ENCODE peak calls at places on chromosomes 2 and 18, in ten cellular contexts. I, E, A, P, S, X, R, W, C and J are unnamed samples.

GRCh38 chr2:24702800-24703199 is 90.4 kb downstream of the PTRHD1 start:
- DNase-seq in P (no peak), W (peak), I (peak), C (no peak), E (no peak), A (no peak), R (no peak), S (peak), X (no peak), J (no peak)

GRCh38 chr2:25251461-25252273 is 83.3 kb upstream of the POMC start:
- DNase-seq in P (no peak), C (peak), S (peak), A (peak), X (peak), E (peak), R (no peak), W (peak), I (peak), J (peak)

GRCh38 chr2:18455256-18455862 is 105.1 kb downstream of the RDH14 start:
- DNase-seq in C (peak), E (no peak), A (peak), I (peak), X (peak), W (peak), S (peak), R (no peak), P (no peak), J (peak)

GRCh38 chr2:218823456-218823855 is 8.1 kb downstream of the PRKAG3 start:
- DNase-seq in C (no peak), R (no peak), E (no peak), I (no peak), W (no peak), A (no peak), P (no peak), X (no peak), S (no peak), J (no peak)

GRCh38 chr2:124323321-124323720 is 298.2 kb downstream of the CNTNAP5 start:
- DNase-seq in W (no peak), A (no peak), S (peak), P (no peak), X (no peak), R (no peak), E (no peak), I (peak), C (no peak), J (no peak)

GRCh38 chr18:3458952-3459853 is 9.2 kb downstream of the TGIF1 start:
- DNase-seq in P (no peak), R (no peak), A (no peak), S (peak), W (peak), X (no peak), E (no peak), C (no peak), I (peak), J (no peak)

GRCh38 chr2:102421890-102422759 is 835 bp upstream of the IL18RAP start:
- DNase-seq in P (no peak), R (peak), A (no peak), I (no peak), E (no peak), C (no peak), W (no peak), X (no peak), S (no peak), J (no peak)

GRCh38 chr2:96197541-96198255 is 10.9 kb downstream of the STARD7 start:
- DNase-seq in X (no peak), W (no peak), I (peak), R (no peak), A (no peak), C (no peak), P (no peak), E (no peak), S (peak), J (no peak)

DNA sequence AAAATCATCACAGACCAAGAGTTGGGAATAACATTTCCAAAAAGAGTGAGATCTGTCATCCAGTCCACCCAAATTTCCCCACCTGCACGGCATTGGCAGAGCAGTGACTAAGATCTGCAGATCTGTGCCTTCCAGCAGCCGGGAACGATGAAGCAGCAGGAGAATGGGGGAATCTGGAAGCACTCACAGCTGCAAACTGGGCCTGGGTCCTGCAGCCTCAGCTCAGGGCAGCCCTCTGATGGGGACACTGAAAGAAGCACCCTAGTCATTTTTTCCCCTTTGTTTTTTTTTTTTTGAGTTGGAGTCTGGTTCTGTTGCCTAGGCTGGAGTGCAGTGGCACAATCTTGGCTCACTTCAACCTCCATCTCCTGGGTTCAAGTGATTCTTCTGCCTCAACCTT is 4.4 kb upstream of the SAG start:
- DNase-seq in P (no peak), X (no peak), A (no peak), S (no peak), R (no peak), W (no peak), I (no peak), C (peak), E (no peak), J (no peak)
- TF ChIP-seq CTCF in P (no peak), X (no peak), A (no peak), S (no peak), R (no peak), W (no peak), I (no peak), C (no peak), E (no peak), J (no peak)

DNA sequence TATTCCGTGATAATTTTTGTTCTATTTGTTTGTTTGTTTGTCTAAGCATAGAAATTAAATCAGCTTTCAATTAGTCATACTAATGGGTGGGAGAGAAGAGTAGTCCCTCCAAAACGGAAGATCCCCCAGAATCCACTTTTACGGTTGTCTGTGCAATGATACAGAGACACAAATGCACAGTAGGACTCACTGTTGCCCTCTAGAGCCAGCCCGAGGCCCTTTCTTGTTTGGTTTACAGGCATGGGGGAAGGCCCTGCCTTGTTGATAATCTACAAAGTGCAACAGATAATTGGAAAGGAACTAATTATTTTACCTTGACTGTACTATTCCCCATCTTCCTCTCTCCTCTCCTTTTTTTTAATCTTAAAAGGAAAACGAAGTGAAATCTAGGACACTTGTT is 121.1 kb downstream of the ACOXL start:
- DNase-seq in X (peak), R (no peak), W (peak), C (peak), E (no peak), I (no peak), A (no peak), S (peak), P (peak), J (peak)
- TF ChIP-seq CTCF in X (peak), R (no peak), W (peak), C (peak), E (peak), I (peak), A (peak), S (peak), P (peak), J (peak)

DNA sequence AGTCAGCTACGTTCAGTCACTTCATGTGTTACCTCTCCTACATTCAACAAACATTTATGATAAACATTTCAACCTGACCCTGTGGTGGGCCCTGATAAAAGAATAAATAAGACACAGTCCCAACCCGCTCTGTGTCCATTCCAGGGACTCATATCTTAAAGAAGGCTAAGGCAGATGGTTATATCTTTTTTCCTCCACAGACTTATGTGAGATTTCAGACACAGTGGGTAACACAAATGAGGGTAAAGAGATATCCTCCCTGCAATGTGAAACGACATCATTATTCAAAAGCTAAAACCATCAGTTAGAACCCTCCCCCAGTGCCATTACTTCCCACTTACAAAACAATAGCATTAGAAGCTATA is 11.1 kb upstream of the HNRNPLL start:
- DNase-seq in P (no peak), E (no peak), S (no peak), I (no peak), W (no peak), C (no peak), X (no peak), A (no peak), R (no peak), J (no peak)
- TF ChIP-seq CTCF in P (no peak), E (no peak), S (no peak), I (no peak), W (no peak), C (no peak), X (no peak), A (no peak), R (no peak), J (no peak)

GRCh38 chr18:59553273-59553672 is 143.9 kb downstream of the CCBE1 start:
- DNase-seq in I (no peak), S (no peak), E (no peak), W (no peak), P (no peak), X (no peak), R (no peak), C (no peak), A (no peak), J (no peak)

GRCh38 chr18:59551902-59552635 is 145.2 kb downstream of the CCBE1 start:
- DNase-seq in I (no peak), X (no peak), P (no peak), R (peak), A (no peak), S (peak), W (no peak), E (no peak), C (no peak), J (no peak)

GRCh38 chr18:59549797-59550516 is 147.3 kb downstream of the CCBE1 start:
- DNase-seq in C (no peak), S (peak), X (no peak), I (no peak), P (no peak), R (no peak), E (no peak), W (peak), A (no peak), J (no peak)

GRCh38 chr18:59546164-59546563 is 151.1 kb downstream of the CCBE1 start:
- DNase-seq in I (peak), W (no peak), P (no peak), C (peak), E (no peak), R (no peak), X (no peak), S (peak), A (no peak), J (no peak)

GRCh38 chr18:59547691-59548182 is 149.5 kb downstream of the CCBE1 start:
- DNase-seq in I (peak), C (peak), S (peak), X (no peak), P (no peak), E (no peak), A (no peak), W (peak), R (no peak), J (no peak)
- TF ChIP-seq CTCF in I (no peak), C (peak), S (no peak), X (no peak), P (no peak), E (peak), A (no peak), W (peak), R (no peak), J (no peak)

GRCh38 chr2:194867328-194867727 is 789.7 kb upstream of the SLC39A10 start:
- DNase-seq in E (no peak), C (peak), S (peak), W (no peak), R (no peak), P (no peak), X (no peak), I (peak), A (no peak), J (no peak)
- TF ChIP-seq CTCF in E (peak), C (peak), S (peak), W (peak), R (peak), P (peak), X (peak), I (peak), A (peak), J (peak)

DNA sequence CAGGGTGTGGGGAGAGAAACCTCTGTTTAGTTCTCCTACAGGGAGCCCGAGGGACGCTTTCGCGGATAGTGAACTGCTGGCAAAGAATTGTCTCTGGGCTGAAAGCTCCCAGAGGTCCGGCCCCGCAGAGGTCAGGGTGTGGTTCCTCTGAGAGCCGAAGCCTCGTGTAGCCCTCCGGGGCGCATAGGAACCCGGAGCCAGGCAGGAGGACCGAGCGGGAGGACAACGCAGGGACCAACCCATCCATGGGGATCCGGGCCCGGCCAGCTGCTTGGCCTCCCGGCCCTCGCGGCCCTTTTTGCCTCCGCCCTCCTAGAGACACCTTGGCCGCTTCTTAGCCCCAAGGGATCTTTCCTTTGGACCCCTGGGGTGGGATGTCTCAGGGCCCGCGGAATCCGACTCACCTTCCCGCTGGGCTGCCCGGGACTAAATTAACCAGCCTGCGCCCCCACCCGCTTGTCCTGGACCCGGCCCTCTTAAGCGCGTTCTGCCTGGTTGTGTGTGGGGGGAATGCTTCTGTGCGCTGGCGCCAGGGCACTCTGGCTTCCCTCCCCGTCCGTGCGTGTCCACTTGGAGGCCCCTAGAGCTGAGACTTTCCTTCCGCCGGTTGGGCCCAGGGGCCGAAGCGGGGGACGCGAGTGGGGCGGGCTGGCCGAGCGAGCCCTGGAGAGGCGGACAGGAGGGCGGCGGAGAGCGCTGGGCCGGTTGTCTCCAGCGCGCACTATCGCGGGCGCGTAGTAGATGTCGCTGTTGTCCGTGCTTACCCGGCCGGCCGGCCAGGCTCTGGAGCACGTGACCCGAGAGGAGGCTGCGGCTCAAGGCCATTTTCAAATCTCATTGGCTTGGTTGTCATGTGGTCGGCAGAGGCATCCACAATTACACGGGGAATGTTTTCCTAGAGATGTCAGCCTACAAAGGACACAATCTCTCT is at the start of gene HOXD10:
- DNase-seq in C (no peak), P (no peak), I (no peak), E (no peak), W (peak), R (no peak), A (no peak), X (peak), S (no peak), J (peak)
- TF ChIP-seq CTCF in C (no peak), P (no peak), I (peak), E (peak), W (peak), R (no peak), A (peak), X (peak), S (no peak), J (peak)